ENCODE peak calls at places on chromosomes 1 and 21, in five cellular contexts. One of them, this sample, is unnamed.

GRCh38 chr1:202711949-202712635 is 1.8 kb upstream of the SYT2 start:
- DNase-seq in sigmoid colon: peak
- DNase-seq in stimulated activated CD8-positive, alpha-beta memory T cell treated with anti-CD3 and anti-CD28 coated beads, Interleukin-7, amount 100 ng/mL, for 1 hour: no peak
- DNase-seq in adipocyte: no peak
- DNase-seq in stimulated activated naive CD8-positive, alpha-beta T cell treated with anti-CD3 and anti-CD28 coated beads, Interleukin-15, Interleukin-2, amounts not matched to agents 100 U/mL and 50 U/mL, for 24 hours: no peak
- DNase-seq in this sample: no peak

GRCh38 chr1:109617291-109617801 is 2.1 kb downstream of the GNAT2 start:
- DNase-seq in stimulated activated naive CD8-positive, alpha-beta T cell treated with anti-CD3 and anti-CD28 coated beads, Interleukin-15, Interleukin-2, amounts not matched to agents 100 U/mL and 50 U/mL, for 24 hours: no peak
- DNase-seq in stimulated activated CD8-positive, alpha-beta memory T cell treated with anti-CD3 and anti-CD28 coated beads, Interleukin-7, amount 100 ng/mL, for 1 hour: no peak
- DNase-seq in sigmoid colon: no peak
- DNase-seq in adipocyte: peak
- DNase-seq in this sample: peak

GRCh38 chr21:34639882-34640788 is 25.2 kb upstream of the RCAN1 start:
- DNase-seq in sigmoid colon: no peak
- DNase-seq in adipocyte: peak
- DNase-seq in stimulated activated naive CD8-positive, alpha-beta T cell treated with anti-CD3 and anti-CD28 coated beads, Interleukin-15, Interleukin-2, amounts not matched to agents 100 U/mL and 50 U/mL, for 24 hours: peak
- DNase-seq in stimulated activated CD8-positive, alpha-beta memory T cell treated with anti-CD3 and anti-CD28 coated beads, Interleukin-7, amount 100 ng/mL, for 1 hour: no peak
- DNase-seq in this sample: no peak

GRCh38 chr1:179883040-179883501 is 986 bp downstream of the TOR1AIP1 start:
- DNase-seq in adipocyte: no peak
- DNase-seq in stimulated activated naive CD8-positive, alpha-beta T cell treated with anti-CD3 and anti-CD28 coated beads, Interleukin-15, Interleukin-2, amounts not matched to agents 100 U/mL and 50 U/mL, for 24 hours: no peak
- DNase-seq in sigmoid colon: no peak
- DNase-seq in stimulated activated CD8-positive, alpha-beta memory T cell treated with anti-CD3 and anti-CD28 coated beads, Interleukin-7, amount 100 ng/mL, for 1 hour: no peak
- DNase-seq in this sample: peak

GRCh38 chr1:109161836-109162606 is 48.1 kb downstream of the ELAPOR1 start:
- DNase-seq in adipocyte: peak
- DNase-seq in stimulated activated CD8-positive, alpha-beta memory T cell treated with anti-CD3 and anti-CD28 coated beads, Interleukin-7, amount 100 ng/mL, for 1 hour: no peak
- DNase-seq in stimulated activated naive CD8-positive, alpha-beta T cell treated with anti-CD3 and anti-CD28 coated beads, Interleukin-15, Interleukin-2, amounts not matched to agents 100 U/mL and 50 U/mL, for 24 hours: peak
- DNase-seq in sigmoid colon: peak
- DNase-seq in this sample: peak

GRCh38 chr1:172335377-172335776 is 85.1 kb upstream of the C1orf105 start:
- DNase-seq in stimulated activated naive CD8-positive, alpha-beta T cell treated with anti-CD3 and anti-CD28 coated beads, Interleukin-15, Interleukin-2, amounts not matched to agents 100 U/mL and 50 U/mL, for 24 hours: no peak
- DNase-seq in adipocyte: no peak
- DNase-seq in stimulated activated CD8-positive, alpha-beta memory T cell treated with anti-CD3 and anti-CD28 coated beads, Interleukin-7, amount 100 ng/mL, for 1 hour: no peak
- DNase-seq in sigmoid colon: no peak
- DNase-seq in this sample: no peak

GRCh38 chr1:94383966-94384408 is 34.2 kb upstream of the ABCD3 start:
- DNase-seq in stimulated activated CD8-positive, alpha-beta memory T cell treated with anti-CD3 and anti-CD28 coated beads, Interleukin-7, amount 100 ng/mL, for 1 hour: no peak
- DNase-seq in stimulated activated naive CD8-positive, alpha-beta T cell treated with anti-CD3 and anti-CD28 coated beads, Interleukin-15, Interleukin-2, amounts not matched to agents 100 U/mL and 50 U/mL, for 24 hours: no peak
- DNase-seq in sigmoid colon: no peak
- DNase-seq in adipocyte: peak
- DNase-seq in this sample: no peak

GRCh38 chr1:93567255-93567918 is 114.2 kb downstream of the BCAR3 start:
- DNase-seq in stimulated activated naive CD8-positive, alpha-beta T cell treated with anti-CD3 and anti-CD28 coated beads, Interleukin-15, Interleukin-2, amounts not matched to agents 100 U/mL and 50 U/mL, for 24 hours: no peak
- DNase-seq in stimulated activated CD8-positive, alpha-beta memory T cell treated with anti-CD3 and anti-CD28 coated beads, Interleukin-7, amount 100 ng/mL, for 1 hour: no peak
- DNase-seq in sigmoid colon: no peak
- DNase-seq in adipocyte: peak
- DNase-seq in this sample: peak

GRCh38 chr1:15178571-15179484 is 25.3 kb downstream of the TMEM51 start:
- DNase-seq in stimulated activated CD8-positive, alpha-beta memory T cell treated with anti-CD3 and anti-CD28 coated beads, Interleukin-7, amount 100 ng/mL, for 1 hour: no peak
- DNase-seq in sigmoid colon: no peak
- DNase-seq in adipocyte: peak
- DNase-seq in stimulated activated naive CD8-positive, alpha-beta T cell treated with anti-CD3 and anti-CD28 coated beads, Interleukin-15, Interleukin-2, amounts not matched to agents 100 U/mL and 50 U/mL, for 24 hours: no peak
- DNase-seq in this sample: peak

GRCh38 chr21:43302356-43302700 is 124.6 kb downstream of the SIK1 start:
- DNase-seq in stimulated activated naive CD8-positive, alpha-beta T cell treated with anti-CD3 and anti-CD28 coated beads, Interleukin-15, Interleukin-2, amounts not matched to agents 100 U/mL and 50 U/mL, for 24 hours: no peak
- DNase-seq in adipocyte: no peak
- DNase-seq in sigmoid colon: no peak
- DNase-seq in stimulated activated CD8-positive, alpha-beta memory T cell treated with anti-CD3 and anti-CD28 coated beads, Interleukin-7, amount 100 ng/mL, for 1 hour: no peak
- DNase-seq in this sample: no peak

GRCh38 chr1:243409284-243409683 is 153.4 kb downstream of the SDCCAG8 start:
- DNase-seq in sigmoid colon: no peak
- DNase-seq in stimulated activated naive CD8-positive, alpha-beta T cell treated with anti-CD3 and anti-CD28 coated beads, Interleukin-15, Interleukin-2, amounts not matched to agents 100 U/mL and 50 U/mL, for 24 hours: no peak
- DNase-seq in stimulated activated CD8-positive, alpha-beta memory T cell treated with anti-CD3 and anti-CD28 coated beads, Interleukin-7, amount 100 ng/mL, for 1 hour: no peak
- DNase-seq in adipocyte: no peak
- DNase-seq in this sample: no peak

This sample was measured in GM03348.